ENCODE peak calls at places on chromosomes 4 and X, in four cellular contexts. L, Y, S and W are unnamed samples.

GRCh38 chr4:60403986-60404385 is 796.1 kb upstream of the ADGRL3 start:
- DNase-seq in L (no peak), Y (no peak), S (no peak), W (no peak)

GRCh38 chrX:134880866-134881265 is 109.9 kb upstream of the SMIM10 start:
- DNase-seq in L (no peak), Y (peak; percentile 52), S (no peak), W (no peak)

GRCh38 chr4:115711575-115711974 is 598.2 kb upstream of the NDST4 start:
- DNase-seq in L (no peak), Y (no peak), S (no peak), W (no peak)

GRCh38 chr4:174714393-174715211 is 114.4 kb downstream of the GLRA3 start:
- DNase-seq in L (peak; percentile 70), Y (peak; percentile 7), S (peak; percentile 17), W (peak; percentile 73)

GRCh38 chrX:136496359-136496767 is 1.0 kb upstream of the HTATSF1 start:
- DNase-seq in L (no peak), Y (no peak), S (peak; percentile 12), W (no peak)

GRCh38 chrX:134669378-134670098 is 11.3 kb upstream of the PLAC1 start:
- DNase-seq in L (no peak), Y (peak; percentile 93), S (no peak), W (peak; percentile 82)

GRCh38 chr4:87118826-87119225 is 101.6 kb downstream of the KLHL8 start:
- DNase-seq in L (no peak), Y (peak; percentile 93), S (no peak), W (no peak)

GRCh38 chr4:93749351-93749761 is 79.2 kb upstream of the ATOH1 start:
- DNase-seq in L (no peak), Y (no peak), S (no peak), W (no peak)

GRCh38 chrX:47649302-47649701 is 1.1 kb downstream of the ELK1 start:
- DNase-seq in L (no peak), Y (no peak), S (no peak), W (no peak)

GRCh38 chr4:108060164-108060563 is 70.5 kb downstream of the HADH start:
- DNase-seq in L (no peak), Y (peak; percentile 46), S (peak; percentile 2), W (peak; percentile 6)

GRCh38 chr4:170589597-170590191 is 499.9 kb upstream of the AADAT start:
- DNase-seq in L (no peak), Y (no peak), S (peak; percentile 36), W (peak; percentile 31)

GRCh38 chrX:149286940-149287349 is 218.2 kb downstream of the IDS start:
- DNase-seq in L (peak; percentile 36), Y (peak; percentile 31), S (peak; percentile 11), W (peak; percentile 38)

GRCh38 chrX:13078739-13079444 is 34.5 kb upstream of the FAM9C start:
- DNase-seq in L (no peak), Y (peak; percentile 81), S (no peak), W (no peak)

GRCh38 chrX:49166914-49167739 is 4.6 kb downstream of the MAGIX start:
- DNase-seq in L (peak; percentile 51), Y (peak; percentile 73), S (no peak), W (no peak)

GRCh38 chr4:35525192-35525978 is 718.9 kb downstream of the ARAP2 start:
- DNase-seq in L (no peak), Y (no peak), S (no peak), W (no peak)

GRCh38 chr4:155371432-155372043 is 5.2 kb downstream of the MAP9 start:
- DNase-seq in L (no peak), Y (peak; percentile 21), S (no peak), W (peak; percentile 21)

GRCh38 chrX:39896951-39897740 is 200.6 kb downstream of the BCOR start:
- DNase-seq in L (peak; percentile 28), Y (peak; percentile 62), S (peak; percentile 24), W (peak; percentile 38)

DNA sequence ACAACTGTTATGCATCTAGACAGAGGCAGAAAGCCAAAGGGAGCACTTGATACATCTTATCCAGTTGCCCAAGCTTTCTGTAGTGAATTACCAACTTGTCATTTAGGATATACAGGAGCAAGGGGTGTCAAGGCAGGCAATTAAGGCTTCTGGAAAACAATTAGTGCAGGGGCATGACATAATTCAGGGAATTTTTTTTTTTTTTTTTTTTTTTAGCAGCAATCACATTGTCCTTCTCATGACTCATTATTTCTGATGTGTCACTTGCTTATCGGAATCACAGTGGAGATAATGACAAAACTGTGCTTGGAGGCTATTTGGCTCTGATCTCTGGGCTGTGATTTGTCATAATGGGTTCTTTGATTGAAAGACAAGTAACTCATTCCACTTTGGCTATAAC is 259.5 kb downstream of the ARHGAP24 start:
- DNase-seq in L (no peak), Y (no peak), S (no peak), W (no peak)
- TF ChIP-seq MAZ in L (no peak), Y (no peak), S (no peak), W (no peak)

DNA sequence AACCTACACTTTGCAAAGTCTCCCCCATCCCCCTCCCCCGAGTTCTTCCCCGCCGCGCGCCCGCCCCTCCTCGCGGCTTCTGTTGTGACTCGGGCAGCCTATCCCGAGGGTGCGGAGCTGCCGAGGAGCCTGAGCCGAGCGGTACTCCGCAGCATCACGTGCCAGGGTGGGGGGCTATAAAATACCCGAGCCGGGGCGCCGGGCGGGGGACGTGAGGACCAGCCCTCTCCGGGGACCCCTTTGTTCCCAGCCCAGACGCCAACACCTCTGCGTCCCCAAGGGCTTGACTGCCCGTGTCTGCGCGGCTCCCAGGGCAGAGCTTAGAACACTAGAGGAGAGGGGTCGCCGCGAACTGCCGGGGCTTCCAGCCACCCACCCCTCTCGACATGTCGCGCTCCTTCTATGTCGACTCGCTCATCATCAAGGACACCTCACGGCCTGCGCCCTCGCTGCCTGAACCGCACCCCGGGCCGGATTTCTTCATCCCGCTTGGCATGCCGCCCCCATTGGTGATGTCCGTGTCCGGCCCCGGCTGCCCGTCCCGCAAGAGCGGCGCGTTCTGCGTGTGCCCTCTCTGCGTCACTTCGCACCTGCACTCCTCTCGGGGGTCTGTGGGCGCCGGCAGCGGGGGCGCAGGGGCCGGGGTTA is at the start of gene GSX2:
- DNase-seq in L (no peak), Y (no peak), S (no peak), W (no peak)
- TF ChIP-seq MAZ in L (no peak), Y (no peak), S (no peak), W (no peak)

GRCh38 chr4:92317047-92317446 is 13.3 kb downstream of the GRID2 start:
- DNase-seq in L (no peak), Y (no peak), S (no peak), W (no peak)
- TF ChIP-seq MAZ in L (no peak), Y (no peak), S (no peak), W (no peak)

GRCh38 chr4:55256787-55257186 is 89.3 kb upstream of the SRD5A3 start:
- DNase-seq in L (no peak), Y (no peak), S (no peak), W (no peak)

GRCh38 chr4:55258152-55258863 is 87.7 kb upstream of the SRD5A3 start:
- DNase-seq in L (no peak), Y (no peak), S (no peak), W (no peak)

GRCh38 chr4:55253911-55254593 is 92.0 kb upstream of the SRD5A3 start:
- DNase-seq in L (no peak), Y (no peak), S (no peak), W (no peak)

GRCh38 chr4:55251896-55252295 is 94.1 kb upstream of the SRD5A3 start:
- DNase-seq in L (no peak), Y (no peak), S (no peak), W (no peak)

GRCh38 chr4:55255171-55255570 is 90.9 kb upstream of the SRD5A3 start:
- DNase-seq in L (no peak), Y (peak; percentile 42), S (no peak), W (no peak)
- TF ChIP-seq MAZ in L (no peak), Y (no peak), S (no peak), W (no peak)

GRCh38 chrX:30597258-30598012 is 19.9 kb upstream of the TASL start:
- DNase-seq in L (no peak), Y (no peak), S (no peak), W (no peak)
- TF ChIP-seq MAZ in L (no peak), Y (no peak), S (no peak), W (no peak)

GRCh38 chrX:18360867-18361266 is 6.4 kb upstream of the SCML2 start:
- DNase-seq in L (no peak), Y (peak; percentile 12), S (no peak), W (no peak)
- TF ChIP-seq MAZ in L (no peak), Y (no peak), S (no peak), W (no peak)

DNA sequence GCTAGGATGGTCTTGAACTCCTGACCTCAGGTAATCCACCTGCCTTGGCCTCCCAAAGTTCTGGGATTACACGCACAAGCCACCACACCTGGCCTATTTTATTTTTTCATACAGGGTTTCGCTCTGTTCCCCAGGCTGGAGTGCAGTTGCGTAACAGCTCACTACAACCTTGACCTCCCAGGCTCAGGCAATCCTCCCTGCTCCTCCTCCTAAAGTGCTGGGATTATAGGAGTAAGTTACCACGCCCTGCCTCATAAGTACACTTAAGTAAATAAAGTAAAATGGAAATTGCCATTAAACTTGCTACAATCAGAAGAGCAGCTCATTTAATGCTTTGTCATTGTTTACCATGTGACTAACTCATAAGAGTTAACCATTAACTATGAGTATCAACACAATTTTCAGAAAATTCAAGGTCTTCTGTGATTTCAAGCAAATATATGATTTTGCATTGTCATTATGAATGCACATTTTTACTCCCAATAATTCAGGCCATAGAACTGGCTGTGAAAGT is 12.3 kb downstream of the UGDH start:
- DNase-seq in L (no peak), Y (peak; percentile 66), S (peak; percentile 99), W (peak; percentile 57)
- TF ChIP-seq MAZ in L (no peak), Y (no peak), S (no peak), W (no peak)

DNA sequence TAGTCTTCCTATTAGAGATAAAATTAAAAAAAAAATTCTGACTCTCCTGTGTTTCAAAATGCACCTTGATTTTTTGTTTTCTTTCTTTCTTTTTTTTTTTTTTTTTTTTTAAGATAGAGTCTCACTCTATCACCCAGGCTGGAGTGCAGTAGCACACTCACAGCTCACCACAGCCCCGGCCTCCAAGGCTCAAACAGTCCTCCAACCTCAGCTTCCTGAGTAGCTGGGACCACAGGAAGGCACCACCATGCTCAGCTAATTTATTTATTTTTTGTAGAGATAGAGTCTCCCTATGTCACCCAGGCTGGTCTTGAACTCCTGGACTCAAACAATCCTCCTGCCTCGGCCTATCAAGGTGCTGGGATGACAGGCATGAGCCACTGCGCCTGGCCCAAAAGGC is 41.1 kb upstream of the TMEM184C start:
- DNase-seq in L (no peak), Y (no peak), S (no peak), W (no peak)
- TF ChIP-seq MAZ in L (no peak), Y (no peak), S (no peak), W (no peak)

GRCh38 chr4:101191302-101192098 is 155.8 kb downstream of the PPP3CA start:
- DNase-seq in L (no peak), Y (peak; percentile 92), S (no peak), W (peak; percentile 88)
- TF ChIP-seq MAZ in L (no peak), Y (no peak), S (no peak), W (no peak)